ENCODE peak calls at places on chromosomes 6 and 20, in ten cellular contexts. One of them, this sample, is unnamed.
A peak's percentile ranks its signal among the peaks of the same experiment; 100 is the strongest.

GRCh38 chr6:98941319-98941718 is 6.4 kb downstream of the FBXL4 start:
- DNase-seq in A549: no peak
- DNase-seq in cardiac muscle cell: no peak
- DNase-seq in right cardiac atrium: no peak
- DNase-seq in sigmoid colon: no peak
- DNase-seq in PC-3: no peak
- DNase-seq in esophagus squamous epithelium: no peak
- DNase-seq in naive thymus-derived CD4-positive, alpha-beta T cell: no peak
- DNase-seq in right lobe of liver: no peak
- DNase-seq in CD4-positive, alpha-beta memory T cell: no peak
- DNase-seq in this sample: no peak

GRCh38 chr6:30754631-30755030 is 10.3 kb upstream of the IER3 start:
- DNase-seq in A549: no peak
- DNase-seq in cardiac muscle cell: no peak
- DNase-seq in right cardiac atrium: no peak
- DNase-seq in sigmoid colon: no peak
- DNase-seq in PC-3: peak; percentile 81
- DNase-seq in esophagus squamous epithelium: no peak
- DNase-seq in naive thymus-derived CD4-positive, alpha-beta T cell: no peak
- DNase-seq in right lobe of liver: no peak
- DNase-seq in CD4-positive, alpha-beta memory T cell: no peak
- DNase-seq in this sample: no peak

GRCh38 chr6:56890683-56891429 is 64.1 kb upstream of the BEND6 start:
- DNase-seq in A549: peak; percentile 80
- DNase-seq in cardiac muscle cell: no peak
- DNase-seq in right cardiac atrium: no peak
- DNase-seq in sigmoid colon: no peak
- DNase-seq in PC-3: peak; percentile 71
- DNase-seq in esophagus squamous epithelium: no peak
- DNase-seq in naive thymus-derived CD4-positive, alpha-beta T cell: no peak
- DNase-seq in right lobe of liver: no peak
- DNase-seq in CD4-positive, alpha-beta memory T cell: no peak
- DNase-seq in this sample: no peak

GRCh38 chr6:155314773-155315515 is 660 bp upstream of the TFB1M start:
- DNase-seq in A549: peak; percentile 88
- DNase-seq in cardiac muscle cell: no peak
- DNase-seq in right cardiac atrium: peak; percentile 65
- DNase-seq in sigmoid colon: peak; percentile 89
- DNase-seq in PC-3: peak; percentile 65
- DNase-seq in esophagus squamous epithelium: no peak
- DNase-seq in naive thymus-derived CD4-positive, alpha-beta T cell: peak; percentile 14
- DNase-seq in right lobe of liver: peak; percentile 83
- DNase-seq in CD4-positive, alpha-beta memory T cell: peak; percentile 67
- DNase-seq in this sample: peak; percentile 70

GRCh38 chr6:43271103-43271815 is 26.8 kb upstream of the SLC22A7 start:
- DNase-seq in A549: no peak
- DNase-seq in cardiac muscle cell: no peak
- DNase-seq in right cardiac atrium: no peak
- DNase-seq in sigmoid colon: no peak
- DNase-seq in PC-3: no peak
- DNase-seq in esophagus squamous epithelium: no peak
- DNase-seq in naive thymus-derived CD4-positive, alpha-beta T cell: no peak
- DNase-seq in right lobe of liver: no peak
- DNase-seq in CD4-positive, alpha-beta memory T cell: no peak
- DNase-seq in this sample: no peak

GRCh38 chr6:55882731-55883595 is 7.6 kb upstream of the BMP5 start:
- DNase-seq in A549: peak; percentile 76
- DNase-seq in cardiac muscle cell: no peak
- DNase-seq in right cardiac atrium: no peak
- DNase-seq in sigmoid colon: no peak
- DNase-seq in PC-3: peak; percentile 95
- DNase-seq in esophagus squamous epithelium: no peak
- DNase-seq in naive thymus-derived CD4-positive, alpha-beta T cell: no peak
- DNase-seq in right lobe of liver: no peak
- DNase-seq in CD4-positive, alpha-beta memory T cell: no peak
- DNase-seq in this sample: no peak

GRCh38 chr6:19538086-19538485 is 299.1 kb upstream of the ID4 start:
- DNase-seq in A549: no peak
- DNase-seq in cardiac muscle cell: no peak
- DNase-seq in right cardiac atrium: no peak
- DNase-seq in sigmoid colon: no peak
- DNase-seq in PC-3: peak; percentile 57
- DNase-seq in esophagus squamous epithelium: no peak
- DNase-seq in naive thymus-derived CD4-positive, alpha-beta T cell: no peak
- DNase-seq in right lobe of liver: no peak
- DNase-seq in CD4-positive, alpha-beta memory T cell: no peak
- DNase-seq in this sample: no peak

GRCh38 chr6:118558811-118559217 is 10.7 kb downstream of the PLN start:
- DNase-seq in A549: no peak
- DNase-seq in cardiac muscle cell: no peak
- DNase-seq in right cardiac atrium: no peak
- DNase-seq in sigmoid colon: no peak
- DNase-seq in PC-3: no peak
- DNase-seq in esophagus squamous epithelium: no peak
- DNase-seq in naive thymus-derived CD4-positive, alpha-beta T cell: peak; percentile 61
- DNase-seq in right lobe of liver: no peak
- DNase-seq in CD4-positive, alpha-beta memory T cell: peak; percentile 61
- DNase-seq in this sample: no peak

GRCh38 chr20:31833130-31833930 is 12.1 kb downstream of the FOXS1 start:
- DNase-seq in A549: peak; percentile 68
- DNase-seq in cardiac muscle cell: peak; percentile 75
- DNase-seq in right cardiac atrium: peak; percentile 65
- DNase-seq in sigmoid colon: no peak
- DNase-seq in PC-3: peak; percentile 70
- DNase-seq in esophagus squamous epithelium: no peak
- DNase-seq in naive thymus-derived CD4-positive, alpha-beta T cell: no peak
- DNase-seq in right lobe of liver: no peak
- DNase-seq in CD4-positive, alpha-beta memory T cell: peak; percentile 56
- DNase-seq in this sample: peak; percentile 86

GRCh38 chr6:109093732-109094131 is 914 bp downstream of the SESN1 start:
- DNase-seq in A549: no peak
- DNase-seq in cardiac muscle cell: no peak
- DNase-seq in right cardiac atrium: no peak
- DNase-seq in sigmoid colon: no peak
- DNase-seq in PC-3: no peak
- DNase-seq in esophagus squamous epithelium: no peak
- DNase-seq in naive thymus-derived CD4-positive, alpha-beta T cell: no peak
- DNase-seq in right lobe of liver: no peak
- DNase-seq in CD4-positive, alpha-beta memory T cell: no peak
- DNase-seq in this sample: no peak

GRCh38 chr6:167962717-167963116 is 34.8 kb upstream of the KIF25 start:
- DNase-seq in A549: no peak
- DNase-seq in cardiac muscle cell: no peak
- DNase-seq in right cardiac atrium: no peak
- DNase-seq in sigmoid colon: no peak
- DNase-seq in PC-3: no peak
- DNase-seq in esophagus squamous epithelium: no peak
- DNase-seq in naive thymus-derived CD4-positive, alpha-beta T cell: no peak
- DNase-seq in right lobe of liver: no peak
- DNase-seq in CD4-positive, alpha-beta memory T cell: no peak
- DNase-seq in this sample: no peak

GRCh38 chr6:17020889-17021538 is 80.8 kb upstream of the STMND1 start:
- DNase-seq in A549: no peak
- DNase-seq in cardiac muscle cell: no peak
- DNase-seq in right cardiac atrium: no peak
- DNase-seq in sigmoid colon: no peak
- DNase-seq in PC-3: no peak
- DNase-seq in esophagus squamous epithelium: no peak
- DNase-seq in naive thymus-derived CD4-positive, alpha-beta T cell: no peak
- DNase-seq in right lobe of liver: no peak
- DNase-seq in CD4-positive, alpha-beta memory T cell: no peak
- DNase-seq in this sample: no peak

GRCh38 chr6:62740596-62740995 is 454.6 kb upstream of the KHDRBS2 start:
- DNase-seq in A549: no peak
- DNase-seq in cardiac muscle cell: no peak
- DNase-seq in right cardiac atrium: no peak
- DNase-seq in sigmoid colon: no peak
- DNase-seq in PC-3: no peak
- DNase-seq in esophagus squamous epithelium: no peak
- DNase-seq in naive thymus-derived CD4-positive, alpha-beta T cell: no peak
- DNase-seq in right lobe of liver: no peak
- DNase-seq in CD4-positive, alpha-beta memory T cell: no peak
- DNase-seq in this sample: peak; percentile 61

GRCh38 chr6:56775498-56776166 is 132.9 kb upstream of the DST start:
- DNase-seq in A549: no peak
- DNase-seq in cardiac muscle cell: no peak
- DNase-seq in right cardiac atrium: no peak
- DNase-seq in sigmoid colon: no peak
- DNase-seq in PC-3: no peak
- DNase-seq in esophagus squamous epithelium: no peak
- DNase-seq in naive thymus-derived CD4-positive, alpha-beta T cell: no peak
- DNase-seq in right lobe of liver: no peak
- DNase-seq in CD4-positive, alpha-beta memory T cell: no peak
- DNase-seq in this sample: no peak

GRCh38 chr6:45590225-45590624 is 212.5 kb upstream of the SUPT3H start:
- DNase-seq in A549: peak; percentile 19
- DNase-seq in cardiac muscle cell: no peak
- DNase-seq in right cardiac atrium: no peak
- DNase-seq in sigmoid colon: no peak
- DNase-seq in PC-3: peak; percentile 93
- DNase-seq in esophagus squamous epithelium: no peak
- DNase-seq in naive thymus-derived CD4-positive, alpha-beta T cell: no peak
- DNase-seq in right lobe of liver: no peak
- DNase-seq in CD4-positive, alpha-beta memory T cell: no peak
- DNase-seq in this sample: no peak

GRCh38 chr6:87628881-87629280 is 38.9 kb downstream of the ORC3 start:
- DNase-seq in A549: no peak
- DNase-seq in cardiac muscle cell: peak; percentile 5
- DNase-seq in right cardiac atrium: no peak
- DNase-seq in sigmoid colon: no peak
- DNase-seq in PC-3: no peak
- DNase-seq in esophagus squamous epithelium: no peak
- DNase-seq in naive thymus-derived CD4-positive, alpha-beta T cell: no peak
- DNase-seq in right lobe of liver: no peak
- DNase-seq in CD4-positive, alpha-beta memory T cell: no peak
- DNase-seq in this sample: no peak

GRCh38 chr6:34544052-34544604 is 12.0 kb downstream of the SPDEF start:
- DNase-seq in A549: no peak
- DNase-seq in cardiac muscle cell: no peak
- DNase-seq in right cardiac atrium: no peak
- DNase-seq in sigmoid colon: no peak
- DNase-seq in PC-3: no peak
- DNase-seq in esophagus squamous epithelium: no peak
- DNase-seq in naive thymus-derived CD4-positive, alpha-beta T cell: no peak
- DNase-seq in right lobe of liver: no peak
- DNase-seq in CD4-positive, alpha-beta memory T cell: no peak
- DNase-seq in this sample: no peak
- H3K4me1 ChIP-seq in A549: peaks cover 62% of the 10 kb centered on the region
- H3K4me1 ChIP-seq in cardiac muscle cell: no peaks in the 10 kb centered on the region
- H3K4me1 ChIP-seq in right cardiac atrium: peaks cover 4% of the 10 kb centered on the region
- H3K4me1 ChIP-seq in sigmoid colon: peaks cover 8% of the 10 kb centered on the region
- H3K4me1 ChIP-seq in PC-3: peaks cover 58% of the 10 kb centered on the region
- H3K4me1 ChIP-seq in esophagus squamous epithelium: peaks cover 6% of the 10 kb centered on the region
- H3K4me1 ChIP-seq in naive thymus-derived CD4-positive, alpha-beta T cell: no peaks in the 10 kb centered on the region
- H3K4me1 ChIP-seq in right lobe of liver: no peaks in the 10 kb centered on the region
- H3K4me1 ChIP-seq in CD4-positive, alpha-beta memory T cell: no peaks in the 10 kb centered on the region
- H3K4me1 ChIP-seq in this sample: peaks cover 7% of the 10 kb centered on the region

GRCh38 chr6:15330174-15330934 is 84.5 kb downstream of the JARID2 start:
- DNase-seq in A549: no peak
- DNase-seq in cardiac muscle cell: no peak
- DNase-seq in right cardiac atrium: no peak
- DNase-seq in sigmoid colon: no peak
- DNase-seq in PC-3: peak; percentile 28
- DNase-seq in esophagus squamous epithelium: no peak
- DNase-seq in naive thymus-derived CD4-positive, alpha-beta T cell: no peak
- DNase-seq in right lobe of liver: no peak
- DNase-seq in CD4-positive, alpha-beta memory T cell: no peak
- DNase-seq in this sample: no peak
- H3K4me1 ChIP-seq in A549: peaks cover 41% of the 10 kb centered on the region
- H3K4me1 ChIP-seq in cardiac muscle cell: peaks cover 23% of the 10 kb centered on the region
- H3K4me1 ChIP-seq in right cardiac atrium: peaks cover 15% of the 10 kb centered on the region
- H3K4me1 ChIP-seq in sigmoid colon: peaks cover 31% of the 10 kb centered on the region
- H3K4me1 ChIP-seq in PC-3: peaks cover 32% of the 10 kb centered on the region
- H3K4me1 ChIP-seq in esophagus squamous epithelium: peaks cover 30% of the 10 kb centered on the region
- H3K4me1 ChIP-seq in naive thymus-derived CD4-positive, alpha-beta T cell: peaks cover 41% of the 10 kb centered on the region
- H3K4me1 ChIP-seq in right lobe of liver: peaks cover 10% of the 10 kb centered on the region
- H3K4me1 ChIP-seq in CD4-positive, alpha-beta memory T cell: peaks cover 64% of the 10 kb centered on the region
- H3K4me1 ChIP-seq in this sample: peaks cover 63% of the 10 kb centered on the region

DNA sequence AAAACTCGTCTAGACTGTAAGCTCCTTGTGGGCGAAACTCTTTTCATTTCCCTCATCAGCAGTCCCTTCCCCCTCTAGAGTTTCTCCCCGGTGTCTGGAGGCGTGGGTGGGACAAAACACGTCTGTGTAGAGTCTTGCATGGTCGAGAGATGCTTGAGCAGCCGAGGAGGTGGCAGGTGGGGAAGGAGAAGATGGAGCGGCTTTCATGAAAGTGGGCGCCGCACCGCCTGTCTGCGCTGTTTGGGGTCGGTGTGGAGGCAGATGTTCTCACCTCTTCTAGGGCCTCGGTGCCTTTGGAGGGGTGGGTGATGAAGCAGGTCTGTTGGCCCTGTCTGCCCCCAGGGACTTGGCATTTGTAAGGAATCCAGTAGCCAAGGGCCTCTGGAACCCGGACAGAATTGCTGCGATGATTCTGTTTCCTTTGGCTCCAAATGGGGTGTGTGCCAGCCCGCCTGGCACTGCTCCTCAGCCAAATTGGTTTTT is 1.2 kb downstream of the BRPF3 start:
- DNase-seq in A549: no peak
- DNase-seq in cardiac muscle cell: no peak
- DNase-seq in right cardiac atrium: peak; percentile 15
- DNase-seq in sigmoid colon: no peak
- DNase-seq in PC-3: no peak
- DNase-seq in esophagus squamous epithelium: no peak
- DNase-seq in naive thymus-derived CD4-positive, alpha-beta T cell: peak; percentile 23
- DNase-seq in right lobe of liver: peak; percentile 72
- DNase-seq in CD4-positive, alpha-beta memory T cell: no peak
- DNase-seq in this sample: no peak
- H3K4me1 ChIP-seq in A549: peaks cover 8% of the 10 kb centered on the region
- H3K4me1 ChIP-seq in cardiac muscle cell: peaks cover 18% of the 10 kb centered on the region
- H3K4me1 ChIP-seq in right cardiac atrium: peaks cover 10% of the 10 kb centered on the region
- H3K4me1 ChIP-seq in sigmoid colon: peaks cover 42% of the 10 kb centered on the region
- H3K4me1 ChIP-seq in PC-3: peaks cover 7% of the 10 kb centered on the region
- H3K4me1 ChIP-seq in esophagus squamous epithelium: peaks cover 18% of the 10 kb centered on the region
- H3K4me1 ChIP-seq in naive thymus-derived CD4-positive, alpha-beta T cell: peaks cover 41% of the 10 kb centered on the region
- H3K4me1 ChIP-seq in right lobe of liver: no peaks in the 10 kb centered on the region
- H3K4me1 ChIP-seq in CD4-positive, alpha-beta memory T cell: peaks cover 50% of the 10 kb centered on the region
- H3K4me1 ChIP-seq in this sample: peaks cover 34% of the 10 kb centered on the region

DNA sequence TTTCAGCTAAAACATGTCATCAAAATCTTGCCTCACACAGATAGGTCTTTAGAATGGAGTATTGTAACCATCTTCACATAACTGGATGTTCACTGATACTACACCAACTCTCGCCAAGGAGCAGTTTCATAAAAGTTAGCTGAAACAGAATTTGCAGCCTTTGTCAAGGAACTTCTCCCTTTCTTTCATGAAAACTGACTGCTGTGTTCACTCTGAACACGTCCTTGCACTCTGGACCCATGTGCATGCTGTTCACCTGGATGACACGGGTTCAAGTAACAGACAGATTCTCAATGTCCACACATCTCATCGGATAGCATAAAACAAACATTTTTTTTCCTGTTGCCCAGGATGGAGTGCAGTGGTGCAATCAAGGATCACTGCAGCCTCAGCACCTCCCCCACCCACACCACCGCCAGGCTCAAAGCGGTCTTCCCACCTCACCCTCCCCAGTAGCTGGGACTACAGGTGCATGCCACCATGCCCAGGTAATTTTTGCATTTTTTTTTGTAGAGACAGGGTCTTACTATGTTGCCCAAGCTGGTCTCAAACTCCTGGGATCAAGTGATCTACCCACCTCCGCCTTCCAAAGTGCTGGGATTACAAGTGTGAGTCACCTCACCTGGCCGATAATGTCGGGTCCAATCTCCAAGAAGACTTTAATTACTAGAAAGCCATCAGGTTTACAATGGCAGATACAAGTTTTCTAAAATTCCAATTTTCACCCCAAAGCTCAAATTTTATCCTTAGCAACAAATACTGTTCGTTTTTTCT is 9.4 kb downstream of the DIDO1 start:
- DNase-seq in A549: no peak
- DNase-seq in cardiac muscle cell: no peak
- DNase-seq in right cardiac atrium: no peak
- DNase-seq in sigmoid colon: no peak
- DNase-seq in PC-3: no peak
- DNase-seq in esophagus squamous epithelium: no peak
- DNase-seq in naive thymus-derived CD4-positive, alpha-beta T cell: no peak
- DNase-seq in right lobe of liver: peak; percentile 62
- DNase-seq in CD4-positive, alpha-beta memory T cell: no peak
- DNase-seq in this sample: no peak
- H3K4me1 ChIP-seq in A549: peaks cover 55% of the 10 kb centered on the region
- H3K4me1 ChIP-seq in cardiac muscle cell: peaks cover 41% of the 10 kb centered on the region
- H3K4me1 ChIP-seq in right cardiac atrium: peaks cover 23% of the 10 kb centered on the region
- H3K4me1 ChIP-seq in sigmoid colon: peaks cover 87% of the 10 kb centered on the region
- H3K4me1 ChIP-seq in PC-3: peaks cover 9% of the 10 kb centered on the region
- H3K4me1 ChIP-seq in esophagus squamous epithelium: peaks cover 67% of the 10 kb centered on the region
- H3K4me1 ChIP-seq in naive thymus-derived CD4-positive, alpha-beta T cell: peaks cover 71% of the 10 kb centered on the region
- H3K4me1 ChIP-seq in right lobe of liver: peaks cover 67% of the 10 kb centered on the region
- H3K4me1 ChIP-seq in CD4-positive, alpha-beta memory T cell: peaks cover 86% of the 10 kb centered on the region
- H3K4me1 ChIP-seq in this sample: peaks cover 27% of the 10 kb centered on the region